ENCODE peak calls at places on chromosomes 2 and 18, in four cellular contexts. One of them, this sample, is unnamed.

GRCh38 chr2:228040995-228041394 is 140.5 kb downstream of the SPHKAP start:
- DNase-seq in GM23248: no peak
- DNase-seq in GM12865: no peak
- DNase-seq in activated CD4-positive, alpha-beta T cell treated with anti-CD3 and anti-CD28 coated beads for 1 hour: no peak
- DNase-seq in this sample: no peak

GRCh38 chr18:23301971-23302370 is 151.1 kb upstream of the RIOK3 start:
- DNase-seq in GM23248: no peak
- DNase-seq in GM12865: no peak
- DNase-seq in activated CD4-positive, alpha-beta T cell treated with anti-CD3 and anti-CD28 coated beads for 1 hour: no peak
- DNase-seq in this sample: no peak

GRCh38 chr2:160229591-160229990 is 29.5 kb upstream of the ITGB6 start:
- DNase-seq in GM23248: peak
- DNase-seq in GM12865: no peak
- DNase-seq in activated CD4-positive, alpha-beta T cell treated with anti-CD3 and anti-CD28 coated beads for 1 hour: no peak
- DNase-seq in this sample: no peak

GRCh38 chr2:191150451-191151314 is at the start of gene STAT4:
- DNase-seq in GM23248: peak
- DNase-seq in GM12865: peak
- DNase-seq in activated CD4-positive, alpha-beta T cell treated with anti-CD3 and anti-CD28 coated beads for 1 hour: peak
- DNase-seq in this sample: peak

GRCh38 chr2:38194751-38195150 is 118.8 kb upstream of the CYP1B1 start:
- DNase-seq in GM23248: peak
- DNase-seq in GM12865: no peak
- DNase-seq in activated CD4-positive, alpha-beta T cell treated with anti-CD3 and anti-CD28 coated beads for 1 hour: no peak
- DNase-seq in this sample: no peak

GRCh38 chr2:102520009-102520408 is 47.0 kb downstream of the SLC9A4 start:
- DNase-seq in GM23248: peak
- DNase-seq in GM12865: peak
- DNase-seq in activated CD4-positive, alpha-beta T cell treated with anti-CD3 and anti-CD28 coated beads for 1 hour: no peak
- DNase-seq in this sample: no peak

GRCh38 chr2:184261818-184262217 is 336.5 kb upstream of the ZNF804A start:
- DNase-seq in GM23248: no peak
- DNase-seq in GM12865: no peak
- DNase-seq in activated CD4-positive, alpha-beta T cell treated with anti-CD3 and anti-CD28 coated beads for 1 hour: no peak
- DNase-seq in this sample: no peak

GRCh38 chr18:58990720-58991119 is 126.0 kb downstream of the ZNF532 start:
- DNase-seq in GM23248: no peak
- DNase-seq in GM12865: no peak
- DNase-seq in activated CD4-positive, alpha-beta T cell treated with anti-CD3 and anti-CD28 coated beads for 1 hour: no peak
- DNase-seq in this sample: no peak

GRCh38 chr18:49459404-49460171 is 857 bp downstream of the DYM start:
- DNase-seq in GM23248: peak
- DNase-seq in GM12865: peak
- DNase-seq in activated CD4-positive, alpha-beta T cell treated with anti-CD3 and anti-CD28 coated beads for 1 hour: no peak
- DNase-seq in this sample: no peak

GRCh38 chr2:25587361-25587760 is 86.0 kb downstream of the DTNB start:
- DNase-seq in GM23248: peak
- DNase-seq in GM12865: peak
- DNase-seq in activated CD4-positive, alpha-beta T cell treated with anti-CD3 and anti-CD28 coated beads for 1 hour: no peak
- DNase-seq in this sample: peak

GRCh38 chr2:46942143-46942526 is 26.5 kb upstream of the MCFD2 start:
- DNase-seq in GM23248: peak
- DNase-seq in GM12865: peak
- DNase-seq in activated CD4-positive, alpha-beta T cell treated with anti-CD3 and anti-CD28 coated beads for 1 hour: peak
- DNase-seq in this sample: no peak

GRCh38 chr2:239148495-239149200 is 252.2 kb downstream of the HDAC4 start:
- DNase-seq in GM23248: no peak
- DNase-seq in GM12865: no peak
- DNase-seq in activated CD4-positive, alpha-beta T cell treated with anti-CD3 and anti-CD28 coated beads for 1 hour: no peak
- DNase-seq in this sample: no peak

GRCh38 chr2:231364961-231365810 is 30.3 kb upstream of the B3GNT7 start:
- DNase-seq in GM23248: peak
- DNase-seq in GM12865: no peak
- DNase-seq in activated CD4-positive, alpha-beta T cell treated with anti-CD3 and anti-CD28 coated beads for 1 hour: no peak
- DNase-seq in this sample: peak